ENCODE peak calls at places on chromosome 9, in eight cellular contexts. K, J, A, E, B, F, W and H are unnamed samples.

GRCh38 chr9:129596541-129597328 is 24.2 kb downstream of the C9orf50 start:
- DNase-seq in K (peak), J (no peak), A (peak), E (no peak), B (no peak), F (peak), W (no peak), H (peak)

GRCh38 chr9:114373960-114374730 is 13.6 kb downstream of the AKNA start:
- DNase-seq in K (no peak), J (no peak), A (no peak), E (no peak), B (no peak), F (no peak), W (no peak), H (no peak)

GRCh38 chr9:121822093-121823085 is 171.0 kb downstream of the DAB2IP start:
- DNase-seq in K (no peak), J (no peak), A (no peak), E (no peak), B (no peak), F (no peak), W (no peak), H (no peak)

GRCh38 chr9:131019387-131020239 is 10.6 kb downstream of the LAMC3 start:
- DNase-seq in K (no peak), J (no peak), A (no peak), E (no peak), B (no peak), F (peak), W (no peak), H (no peak)

GRCh38 chr9:18826248-18826647 is 206.8 kb downstream of the SAXO1 start:
- DNase-seq in K (no peak), J (no peak), A (peak), E (no peak), B (no peak), F (no peak), W (no peak), H (no peak)

GRCh38 chr9:121598167-121599000 is 53.0 kb upstream of the DAB2IP start:
- DNase-seq in K (peak), J (peak), A (peak), E (peak), B (no peak), F (peak), W (peak), H (peak)

GRCh38 chr9:113620377-113621161 is 157.0 kb downstream of the RGS3 start:
- DNase-seq in K (peak), J (peak), A (peak), E (peak), B (no peak), F (peak), W (peak), H (peak)

GRCh38 chr9:13588151-13589043 is 308.9 kb upstream of the MPDZ start:
- DNase-seq in K (peak), J (no peak), A (no peak), E (no peak), B (no peak), F (no peak), W (no peak), H (no peak)

GRCh38 chr9:86893811-86894490 is 53.4 kb downstream of the GAS1 start:
- DNase-seq in K (no peak), J (no peak), A (peak), E (peak), B (no peak), F (no peak), W (no peak), H (no peak)

GRCh38 chr9:133452562-133452961 is 7.2 kb upstream of the CACFD1 start:
- DNase-seq in K (no peak), J (no peak), A (no peak), E (no peak), B (no peak), F (no peak), W (no peak), H (no peak)

GRCh38 chr9:2570615-2571479 is 50.7 kb upstream of the VLDLR start:
- DNase-seq in K (peak), J (no peak), A (no peak), E (peak), B (peak), F (peak), W (no peak), H (peak)

GRCh38 chr9:124286292-124286931 is 28.7 kb downstream of the NEK6 start:
- DNase-seq in K (no peak), J (no peak), A (no peak), E (no peak), B (peak), F (no peak), W (no peak), H (no peak)

GRCh38 chr9:13151489-13151888 is 128.0 kb downstream of the MPDZ start:
- DNase-seq in K (no peak), J (no peak), A (no peak), E (no peak), B (no peak), F (no peak), W (no peak), H (no peak)

GRCh38 chr9:11135856-11136255 is 523.1 kb upstream of the PTPRD start:
- DNase-seq in K (no peak), J (no peak), A (no peak), E (no peak), B (no peak), F (no peak), W (no peak), H (no peak)

GRCh38 chr9:69420611-69421270 is 95.7 kb downstream of the ENTREP1 start:
- DNase-seq in K (peak), J (no peak), A (no peak), E (no peak), B (no peak), F (no peak), W (no peak), H (no peak)

GRCh38 chr9:101072259-101072658 is 43.7 kb downstream of the PLPPR1 start:
- DNase-seq in K (no peak), J (no peak), A (no peak), E (no peak), B (no peak), F (no peak), W (no peak), H (no peak)

GRCh38 chr9:128070874-128071273 is 2.8 kb downstream of the SLC25A25 start:
- DNase-seq in K (no peak), J (no peak), A (no peak), E (no peak), B (no peak), F (no peak), W (no peak), H (no peak)

GRCh38 chr9:34380034-34380510 is 3.4 kb upstream of the MYORG start:
- DNase-seq in K (no peak), J (peak), A (peak), E (peak), B (no peak), F (no peak), W (no peak), H (no peak)

GRCh38 chr9:91946825-91947224 is 3.2 kb downstream of the ROR2 start:
- DNase-seq in K (no peak), J (no peak), A (peak), E (no peak), B (no peak), F (no peak), W (no peak), H (no peak)
- TF ChIP-seq CTCF in K (no peak), J (no peak), A (no peak), E (no peak), B (no peak), F (no peak), W (no peak), H (no peak)

GRCh38 chr9:137213160-137214060 is 7.9 kb downstream of the NDOR1 start:
- DNase-seq in K (no peak), J (no peak), A (no peak), E (no peak), B (no peak), F (no peak), W (no peak), H (no peak)
- TF ChIP-seq CTCF in K (peak), J (no peak), A (no peak), E (no peak), B (no peak), F (no peak), W (no peak), H (no peak)

DNA sequence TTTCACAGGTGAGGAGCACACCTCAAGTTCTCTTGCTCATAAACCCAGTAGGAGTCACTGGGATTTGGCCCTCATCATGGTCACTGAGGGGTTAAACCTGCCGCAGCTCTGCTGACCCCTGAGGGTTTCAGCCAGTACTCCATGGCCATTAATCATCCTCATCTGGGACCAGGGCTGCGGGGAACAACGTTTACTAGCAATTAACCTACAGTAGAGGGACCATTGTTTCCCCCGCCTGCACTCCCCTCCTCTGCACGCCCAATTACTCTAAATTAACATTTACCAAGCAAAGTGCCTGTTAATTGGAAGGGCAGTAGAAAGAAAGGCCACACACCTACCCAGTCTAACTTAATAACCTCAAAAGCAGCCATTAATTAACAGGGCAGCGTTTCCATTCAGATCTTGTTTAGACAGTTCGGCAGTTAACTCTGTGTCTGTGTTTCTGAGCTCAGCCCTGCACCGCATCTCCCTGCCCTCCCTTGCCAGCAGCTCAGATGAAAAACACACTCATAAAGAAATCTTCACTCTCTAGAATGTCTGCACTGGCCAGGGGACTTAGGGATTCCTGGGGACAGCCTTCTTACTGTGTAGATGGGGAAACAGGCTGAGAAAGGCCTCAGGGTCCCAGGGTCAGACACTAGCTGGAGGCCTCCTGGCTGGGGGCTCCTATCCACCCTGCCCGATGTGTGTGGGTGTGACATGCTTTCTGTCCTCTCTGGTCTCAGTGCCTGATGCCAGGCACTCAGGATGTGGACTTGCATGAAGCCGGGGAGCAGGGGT is 51.6 kb downstream of the ALG2 start:
- DNase-seq in K (no peak), J (peak), A (peak), E (no peak), B (no peak), F (no peak), W (no peak), H (no peak)
- TF ChIP-seq CTCF in K (no peak), J (peak), A (peak), E (no peak), B (no peak), F (no peak), W (peak), H (no peak)

GRCh38 chr9:31916591-31917223 is 467.7 kb upstream of the ACO1 start:
- DNase-seq in K (peak), J (peak), A (peak), E (no peak), B (no peak), F (no peak), W (no peak), H (no peak)
- TF ChIP-seq CTCF in K (peak), J (no peak), A (peak), E (no peak), B (no peak), F (no peak), W (no peak), H (no peak)

GRCh38 chr9:96025995-96026572 is 150.6 kb downstream of the ERCC6L2 start:
- DNase-seq in K (no peak), J (peak), A (peak), E (no peak), B (no peak), F (no peak), W (peak), H (no peak)
- TF ChIP-seq CTCF in K (no peak), J (peak), A (peak), E (no peak), B (no peak), F (peak), W (peak), H (no peak)

GRCh38 chr9:92711146-92711545 is 41.2 kb upstream of the IPPK start:
- DNase-seq in K (no peak), J (no peak), A (no peak), E (no peak), B (no peak), F (no peak), W (no peak), H (no peak)

GRCh38 chr9:92711844-92712243 is 41.9 kb upstream of the IPPK start:
- DNase-seq in K (no peak), J (no peak), A (no peak), E (no peak), B (no peak), F (no peak), W (no peak), H (no peak)

GRCh38 chr9:92709240-92709639 is 39.3 kb upstream of the IPPK start:
- DNase-seq in K (no peak), J (no peak), A (no peak), E (no peak), B (no peak), F (no peak), W (no peak), H (no peak)

GRCh38 chr9:92710368-92710767 is 40.4 kb upstream of the IPPK start:
- DNase-seq in K (no peak), J (no peak), A (no peak), E (no peak), B (no peak), F (no peak), W (no peak), H (no peak)

DNA sequence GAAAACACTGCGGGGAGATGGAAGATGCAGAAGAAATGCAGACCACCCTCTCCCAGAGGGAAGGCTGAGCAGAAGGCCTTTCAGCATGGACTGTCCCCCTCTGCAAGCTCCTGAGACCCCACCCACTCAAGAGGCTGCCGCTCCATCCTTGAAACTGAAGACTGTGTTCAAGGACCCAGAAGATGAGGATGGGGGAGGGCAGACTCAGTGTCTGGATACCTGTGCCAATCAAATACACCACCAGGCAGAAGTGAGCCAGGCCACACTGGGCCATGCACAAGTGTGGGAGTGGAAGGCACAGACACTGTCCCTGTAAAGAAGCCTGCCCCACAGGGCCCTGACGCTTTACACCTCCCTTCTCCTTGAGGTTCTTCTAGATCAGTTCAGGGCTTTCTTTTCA is 40.0 kb upstream of the IPPK start:
- DNase-seq in K (no peak), J (no peak), A (no peak), E (no peak), B (no peak), F (no peak), W (no peak), H (no peak)
- TF ChIP-seq CTCF in K (no peak), J (no peak), A (no peak), E (no peak), B (no peak), F (no peak), W (no peak), H (no peak)

GRCh38 chr9:136808075-136808780 is 480 bp downstream of the RABL6 start:
- DNase-seq in K (no peak), J (peak), A (peak), E (no peak), B (peak), F (peak), W (no peak), H (no peak)
- TF ChIP-seq CTCF in K (no peak), J (peak), A (no peak), E (no peak), B (no peak), F (no peak), W (no peak), H (no peak)

GRCh38 chr9:95045751-95046150 is 271.8 kb downstream of the FANCC start:
- DNase-seq in K (no peak), J (no peak), A (peak), E (no peak), B (no peak), F (no peak), W (no peak), H (no peak)

GRCh38 chr9:95048225-95049087 is 269.1 kb downstream of the FANCC start:
- DNase-seq in K (peak), J (peak), A (peak), E (peak), B (peak), F (peak), W (no peak), H (peak)

GRCh38 chr9:95043826-95044225 is 273.7 kb downstream of the FANCC start:
- DNase-seq in K (no peak), J (no peak), A (no peak), E (peak), B (no peak), F (no peak), W (no peak), H (no peak)

GRCh38 chr9:95047452-95048224 is 269.9 kb downstream of the FANCC start:
- DNase-seq in K (no peak), J (no peak), A (no peak), E (no peak), B (no peak), F (no peak), W (no peak), H (no peak)

GRCh38 chr9:95044731-95045508 is 272.6 kb downstream of the FANCC start:
- DNase-seq in K (no peak), J (peak), A (peak), E (peak), B (no peak), F (peak), W (peak), H (no peak)
- TF ChIP-seq CTCF in K (no peak), J (peak), A (peak), E (peak), B (no peak), F (peak), W (peak), H (no peak)

GRCh38 chr9:37339945-37340344 is 82.6 kb upstream of the GRHPR start:
- DNase-seq in K (no peak), J (no peak), A (no peak), E (no peak), B (no peak), F (no peak), W (no peak), H (no peak)

GRCh38 chr9:37342895-37343294 is 79.6 kb upstream of the GRHPR start:
- DNase-seq in K (no peak), J (no peak), A (no peak), E (no peak), B (no peak), F (no peak), W (no peak), H (no peak)

GRCh38 chr9:37342493-37342892 is 80.0 kb upstream of the GRHPR start:
- DNase-seq in K (no peak), J (no peak), A (no peak), E (no peak), B (no peak), F (no peak), W (no peak), H (no peak)

GRCh38 chr9:37340961-37341360 is 81.5 kb upstream of the GRHPR start:
- DNase-seq in K (no peak), J (no peak), A (no peak), E (no peak), B (no peak), F (no peak), W (no peak), H (no peak)

GRCh38 chr9:37341704-37342103 is 80.8 kb upstream of the GRHPR start:
- DNase-seq in K (no peak), J (no peak), A (peak), E (no peak), B (no peak), F (no peak), W (no peak), H (no peak)
- TF ChIP-seq CTCF in K (no peak), J (no peak), A (no peak), E (no peak), B (no peak), F (no peak), W (no peak), H (no peak)